ENCODE peak calls at places on chromosomes 1 and 21, in five cellular contexts. One of them, this sample, is unnamed.
A peak's percentile ranks its signal among the peaks of the same experiment; 100 is the strongest.

GRCh38 chr1:11365744-11366387 is 92.9 kb downstream of the UBIAD1 start:
- DNase-seq in DND-41: no peak
- DNase-seq in A549: no peak
- DNase-seq in HCT116: no peak
- DNase-seq in HepG2: no peak
- DNase-seq in this sample: no peak

GRCh38 chr21:36111238-36111637 is 23.6 kb upstream of the CBR3 start:
- DNase-seq in DND-41: no peak
- DNase-seq in A549: no peak
- DNase-seq in HCT116: no peak
- DNase-seq in HepG2: no peak
- DNase-seq in this sample: no peak

GRCh38 chr1:5286244-5286643 is 631.8 kb downstream of the AJAP1 start:
- DNase-seq in DND-41: peak; percentile 12
- DNase-seq in A549: no peak
- DNase-seq in HCT116: no peak
- DNase-seq in HepG2: no peak
- DNase-seq in this sample: no peak

GRCh38 chr1:210711825-210712224 is 383.1 kb downstream of the HHAT start:
- DNase-seq in DND-41: no peak
- DNase-seq in A549: no peak
- DNase-seq in HCT116: no peak
- DNase-seq in HepG2: no peak
- DNase-seq in this sample: no peak

GRCh38 chr21:32335601-32336575 is 37.2 kb downstream of the MRAP start:
- DNase-seq in DND-41: no peak
- DNase-seq in A549: no peak
- DNase-seq in HCT116: no peak
- DNase-seq in HepG2: no peak
- DNase-seq in this sample: peak; percentile 61

GRCh38 chr1:151187205-151187604 is 2.8 kb downstream of the VPS72 start:
- DNase-seq in DND-41: no peak
- DNase-seq in A549: no peak
- DNase-seq in HCT116: no peak
- DNase-seq in HepG2: no peak
- DNase-seq in this sample: no peak

GRCh38 chr1:64811131-64811530 is 66.3 kb downstream of the RAVER2 start:
- DNase-seq in DND-41: no peak
- DNase-seq in A549: no peak
- DNase-seq in HCT116: no peak
- DNase-seq in HepG2: no peak
- DNase-seq in this sample: no peak

GRCh38 chr1:117060441-117061317 is 553 bp downstream of the TTF2 start:
- DNase-seq in DND-41: peak; percentile 41
- DNase-seq in A549: peak; percentile 52
- DNase-seq in HCT116: peak; percentile 21
- DNase-seq in HepG2: peak; percentile 38
- DNase-seq in this sample: peak; percentile 42

GRCh38 chr1:159929155-159930051 is 4.1 kb upstream of the TAGLN2 start:
- DNase-seq in DND-41: no peak
- DNase-seq in A549: no peak
- DNase-seq in HCT116: no peak
- DNase-seq in HepG2: no peak
- DNase-seq in this sample: no peak

GRCh38 chr1:236150972-236151371 is 8.6 kb downstream of the GPR137B start:
- DNase-seq in DND-41: no peak
- DNase-seq in A549: no peak
- DNase-seq in HCT116: no peak
- DNase-seq in HepG2: no peak
- DNase-seq in this sample: no peak

GRCh38 chr1:26959722-26960624 is at the start of gene KDF1:
- DNase-seq in DND-41: no peak
- DNase-seq in A549: no peak
- DNase-seq in HCT116: peak; percentile 61
- DNase-seq in HepG2: no peak
- DNase-seq in this sample: no peak

GRCh38 chr1:56073614-56074356 is 505.6 kb downstream of the PLPP3 start:
- DNase-seq in DND-41: no peak
- DNase-seq in A549: no peak
- DNase-seq in HCT116: no peak
- DNase-seq in HepG2: no peak
- DNase-seq in this sample: peak; percentile 94

GRCh38 chr1:93988634-93989350 is 79.6 kb upstream of the GCLM start:
- DNase-seq in DND-41: no peak
- DNase-seq in A549: no peak
- DNase-seq in HCT116: no peak
- DNase-seq in HepG2: no peak
- DNase-seq in this sample: peak; percentile 65

GRCh38 chr1:221335161-221336101 is 406.5 kb downstream of the DUSP10 start:
- DNase-seq in DND-41: no peak
- DNase-seq in A549: peak; percentile 9
- DNase-seq in HCT116: no peak
- DNase-seq in HepG2: peak; percentile 91
- DNase-seq in this sample: peak; percentile 84

GRCh38 chr1:3042481-3042880 is 21.2 kb downstream of the ACTRT2 start:
- DNase-seq in DND-41: no peak
- DNase-seq in A549: no peak
- DNase-seq in HCT116: no peak
- DNase-seq in HepG2: no peak
- DNase-seq in this sample: no peak

DNA sequence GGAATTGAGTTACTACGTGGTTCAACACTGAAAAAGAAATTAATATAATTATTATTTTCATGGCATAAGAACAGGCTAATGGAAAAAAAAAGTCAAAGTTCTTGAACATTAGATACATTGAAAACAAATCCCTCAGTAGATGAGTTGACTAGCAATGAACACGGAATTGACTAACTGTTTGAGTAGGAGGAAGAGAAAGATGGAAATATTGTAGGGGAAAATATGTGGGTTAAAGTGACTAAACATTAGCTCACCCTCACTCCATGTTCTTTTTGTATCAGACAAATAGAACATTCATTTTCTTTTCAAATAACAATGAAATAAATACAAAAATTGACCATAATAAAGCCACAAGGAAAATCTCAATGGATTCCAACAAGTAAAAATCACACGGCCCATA is 84.3 kb downstream of the KCNK2 start:
- DNase-seq in DND-41: no peak
- DNase-seq in A549: no peak
- DNase-seq in HCT116: no peak
- DNase-seq in HepG2: no peak
- DNase-seq in this sample: peak; percentile 55
- H3K4me2 ChIP-seq in DND-41: no peak overlapping the region
- H3K4me2 ChIP-seq in A549: no peak overlapping the region
- H3K4me2 ChIP-seq in HCT116: no peak overlapping the region
- H3K4me2 ChIP-seq in HepG2: no peak overlapping the region
- H3K4me2 ChIP-seq in this sample: no peak overlapping the region

GRCh38 chr1:109895720-109896504 is 14.7 kb upstream of the CSF1 start:
- DNase-seq in DND-41: no peak
- DNase-seq in A549: no peak
- DNase-seq in HCT116: no peak
- DNase-seq in HepG2: peak; percentile 88
- DNase-seq in this sample: peak; percentile 58
- H3K4me2 ChIP-seq in DND-41: no peak overlapping the region
- H3K4me2 ChIP-seq in A549: peak overlapping the region; percentile 24
- H3K4me2 ChIP-seq in HCT116: peak overlapping the region; percentile 69
- H3K4me2 ChIP-seq in HepG2: peak overlapping the region; percentile 64
- H3K4me2 ChIP-seq in this sample: no peak overlapping the region

DNA sequence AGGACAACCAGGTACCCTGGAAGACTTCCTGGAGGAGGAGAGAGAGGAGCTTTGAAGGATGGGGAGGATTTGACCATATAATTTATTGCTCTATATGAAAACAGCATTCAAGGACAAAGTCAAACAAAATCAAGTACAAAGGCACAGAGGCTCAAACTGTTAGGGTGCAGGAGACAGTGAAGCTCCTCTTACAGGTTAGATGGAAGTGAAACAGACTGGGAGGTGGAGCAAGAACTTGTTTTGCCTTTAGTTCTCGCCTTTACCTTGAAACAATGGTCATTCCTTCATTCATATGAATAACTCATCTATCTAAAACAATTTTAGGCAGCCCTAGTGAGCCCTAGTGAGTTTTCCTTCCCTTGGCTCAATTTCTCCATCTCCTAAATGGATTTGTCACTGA is 199.6 kb downstream of the HIVEP3 start:
- DNase-seq in DND-41: no peak
- DNase-seq in A549: no peak
- DNase-seq in HCT116: no peak
- DNase-seq in HepG2: no peak
- DNase-seq in this sample: no peak
- H3K4me2 ChIP-seq in DND-41: no peak overlapping the region
- H3K4me2 ChIP-seq in A549: no peak overlapping the region
- H3K4me2 ChIP-seq in HCT116: no peak overlapping the region
- H3K4me2 ChIP-seq in HepG2: no peak overlapping the region
- H3K4me2 ChIP-seq in this sample: no peak overlapping the region

GRCh38 chr1:217369271-217369981 is 261.5 kb downstream of the GPATCH2 start:
- DNase-seq in DND-41: peak; percentile 25
- DNase-seq in A549: no peak
- DNase-seq in HCT116: no peak
- DNase-seq in HepG2: no peak
- DNase-seq in this sample: no peak

GRCh38 chr1:217373761-217374701 is 256.9 kb downstream of the GPATCH2 start:
- DNase-seq in DND-41: no peak
- DNase-seq in A549: no peak
- DNase-seq in HCT116: no peak
- DNase-seq in HepG2: no peak
- DNase-seq in this sample: no peak

GRCh38 chr1:217372251-217372970 is 258.5 kb downstream of the GPATCH2 start:
- DNase-seq in DND-41: no peak
- DNase-seq in A549: no peak
- DNase-seq in HCT116: no peak
- DNase-seq in HepG2: no peak
- DNase-seq in this sample: no peak

GRCh38 chr1:217370757-217371156 is 260.1 kb downstream of the GPATCH2 start:
- DNase-seq in DND-41: no peak
- DNase-seq in A549: no peak
- DNase-seq in HCT116: no peak
- DNase-seq in HepG2: no peak
- DNase-seq in this sample: no peak

GRCh38 chr1:217369996-217370551 is 260.8 kb downstream of the GPATCH2 start:
- DNase-seq in DND-41: no peak
- DNase-seq in A549: no peak
- DNase-seq in HCT116: no peak
- DNase-seq in HepG2: no peak
- DNase-seq in this sample: no peak
- H3K4me2 ChIP-seq in DND-41: peak overlapping the region; percentile 43
- H3K4me2 ChIP-seq in A549: no peak overlapping the region
- H3K4me2 ChIP-seq in HCT116: no peak overlapping the region
- H3K4me2 ChIP-seq in HepG2: no peak overlapping the region
- H3K4me2 ChIP-seq in this sample: no peak overlapping the region

GRCh38 chr1:206890125-206890637 is 7.1 kb upstream of the IL24 start:
- DNase-seq in DND-41: no peak
- DNase-seq in A549: peak; percentile 61
- DNase-seq in HCT116: no peak
- DNase-seq in HepG2: no peak
- DNase-seq in this sample: peak; percentile 71
- H3K4me2 ChIP-seq in DND-41: no peak overlapping the region
- H3K4me2 ChIP-seq in A549: peak overlapping the region; percentile 82
- H3K4me2 ChIP-seq in HCT116: no peak overlapping the region
- H3K4me2 ChIP-seq in HepG2: no peak overlapping the region
- H3K4me2 ChIP-seq in this sample: peak overlapping the region; percentile 44

DNA sequence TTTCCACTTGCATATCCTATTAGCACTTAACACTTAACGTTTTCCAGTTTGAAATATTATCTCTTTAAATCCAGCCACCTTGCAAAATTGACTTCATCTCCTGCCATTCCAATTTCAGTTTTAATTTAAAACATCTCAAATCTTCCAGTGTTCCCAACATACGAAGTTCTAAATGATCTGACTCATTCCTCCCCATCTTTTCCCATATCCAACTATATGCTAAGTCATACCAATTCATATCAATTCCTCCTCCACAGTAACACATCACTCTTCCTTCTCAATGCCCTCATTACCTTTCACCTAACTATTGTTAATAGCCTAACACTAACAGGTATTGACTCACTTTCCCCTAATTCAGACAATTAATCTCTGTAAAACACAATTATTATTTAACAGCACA is 2.8 kb downstream of the PSMA5 start:
- DNase-seq in DND-41: no peak
- DNase-seq in A549: no peak
- DNase-seq in HCT116: no peak
- DNase-seq in HepG2: no peak
- DNase-seq in this sample: no peak
- H3K4me2 ChIP-seq in DND-41: peak overlapping the region; percentile 81
- H3K4me2 ChIP-seq in A549: peak overlapping the region; percentile 85
- H3K4me2 ChIP-seq in HCT116: no peak overlapping the region
- H3K4me2 ChIP-seq in HepG2: peak overlapping the region; percentile 73
- H3K4me2 ChIP-seq in this sample: no peak overlapping the region

GRCh38 chr1:218869276-218869675 is 304.4 kb upstream of the LYPLAL1 start:
- DNase-seq in DND-41: no peak
- DNase-seq in A549: no peak
- DNase-seq in HCT116: no peak
- DNase-seq in HepG2: no peak
- DNase-seq in this sample: no peak
- H3K4me2 ChIP-seq in DND-41: no peak overlapping the region
- H3K4me2 ChIP-seq in A549: no peak overlapping the region
- H3K4me2 ChIP-seq in HCT116: no peak overlapping the region
- H3K4me2 ChIP-seq in HepG2: no peak overlapping the region
- H3K4me2 ChIP-seq in this sample: no peak overlapping the region

GRCh38 chr1:22330763-22331119 is 120.9 kb upstream of the ZBTB40 start:
- DNase-seq in DND-41: no peak
- DNase-seq in A549: no peak
- DNase-seq in HCT116: no peak
- DNase-seq in HepG2: no peak
- DNase-seq in this sample: no peak

GRCh38 chr1:22332795-22333499 is 118.7 kb upstream of the ZBTB40 start:
- DNase-seq in DND-41: no peak
- DNase-seq in A549: peak; percentile 53
- DNase-seq in HCT116: peak; percentile 15
- DNase-seq in HepG2: no peak
- DNase-seq in this sample: no peak

GRCh38 chr1:22331618-22332017 is 120.0 kb upstream of the ZBTB40 start:
- DNase-seq in DND-41: no peak
- DNase-seq in A549: no peak
- DNase-seq in HCT116: no peak
- DNase-seq in HepG2: no peak
- DNase-seq in this sample: no peak

GRCh38 chr1:22333516-22334121 is 118.0 kb upstream of the ZBTB40 start:
- DNase-seq in DND-41: no peak
- DNase-seq in A549: no peak
- DNase-seq in HCT116: no peak
- DNase-seq in HepG2: no peak
- DNase-seq in this sample: no peak

GRCh38 chr1:22332166-22332717 is 119.4 kb upstream of the ZBTB40 start:
- DNase-seq in DND-41: no peak
- DNase-seq in A549: no peak
- DNase-seq in HCT116: no peak
- DNase-seq in HepG2: no peak
- DNase-seq in this sample: no peak
- H3K4me2 ChIP-seq in DND-41: no peak overlapping the region
- H3K4me2 ChIP-seq in A549: no peak overlapping the region
- H3K4me2 ChIP-seq in HCT116: peak overlapping the region; percentile 59
- H3K4me2 ChIP-seq in HepG2: no peak overlapping the region
- H3K4me2 ChIP-seq in this sample: no peak overlapping the region